ENCODE peak calls at places on chromosome 1, in five cellular contexts. Z is right lobe of liver; T is CD4-positive, CD25-positive, alpha-beta regulatory T cell; C is body of pancreas; L is right atrium auricular region. O is an unnamed sample.

GRCh38 chr1:186512698-186513457 is 52.0 kb upstream of the PDC start:
- DNase-seq in Z (no peak), T (no peak), L (no peak), C (no peak), O (no peak)

GRCh38 chr1:92485374-92486250 is 1.1 kb downstream of the GFI1 start:
- DNase-seq in Z (peak), L (no peak), C (peak), T (peak), O (peak)

GRCh38 chr1:194267021-194267420 is 1080.6 kb upstream of the B3GALT2 start:
- DNase-seq in Z (no peak), L (no peak), T (no peak), C (no peak), O (no peak)

GRCh38 chr1:220528049-220528678 is at the start of gene MARK1:
- DNase-seq in Z (peak), C (peak), L (peak), T (no peak), O (peak)

GRCh38 chr1:31244326-31244725 is 4.6 kb upstream of the NKAIN1 start:
- DNase-seq in T (no peak), L (no peak), Z (no peak), C (no peak), O (peak)

GRCh38 chr1:155479205-155479604 is 83.4 kb downstream of the ASH1L start:
- DNase-seq in T (no peak), C (no peak), L (no peak), Z (no peak), O (peak)

GRCh38 chr1:154557939-154558609 is 388 bp downstream of the UBE2Q1 start:
- DNase-seq in T (peak), C (peak), Z (peak), L (no peak), O (peak)

GRCh38 chr1:198174297-198174696 is 17.5 kb downstream of the NEK7 start:
- DNase-seq in C (no peak), Z (no peak), L (no peak), T (no peak), O (no peak)

GRCh38 chr1:225816643-225817538 is 7.0 kb downstream of the EPHX1 start:
- DNase-seq in C (peak), Z (no peak), L (peak), T (no peak), O (peak)

GRCh38 chr1:147700042-147700711 is 29.9 kb upstream of the ACP6 start:
- DNase-seq in T (peak), L (peak), Z (peak), C (peak), O (peak)

GRCh38 chr1:48878191-48878940 is 101.7 kb upstream of the BEND5 start:
- DNase-seq in Z (no peak), C (no peak), L (no peak), T (no peak), O (peak)

GRCh38 chr1:43425045-43425444 is 28.7 kb downstream of the HYI start:
- DNase-seq in Z (no peak), C (no peak), L (no peak), T (no peak), O (no peak)

GRCh38 chr1:160260436-160261382 is 1.6 kb downstream of the DCAF8 start:
- DNase-seq in C (no peak), T (no peak), L (no peak), Z (no peak), O (peak)

GRCh38 chr1:180953791-180954721 is 41.4 kb downstream of the KIAA1614 start:
- DNase-seq in T (peak), C (peak), L (peak), Z (peak), O (peak)

GRCh38 chr1:56797079-56797685 is 22.0 kb downstream of the FYB2 start:
- DNase-seq in Z (no peak), C (no peak), T (no peak), L (no peak), O (no peak)

GRCh38 chr1:161305872-161306519 is 3.8 kb downstream of the MPZ start:
- DNase-seq in C (peak), T (peak), L (peak), Z (peak), O (peak)

GRCh38 chr1:18972531-18972930 is 16.1 kb upstream of the IFFO2 start:
- DNase-seq in T (no peak), C (peak), Z (no peak), L (no peak), O (peak)

GRCh38 chr1:50048791-50049190 is 25.0 kb upstream of the AGBL4 start:
- DNase-seq in T (no peak), C (no peak), Z (no peak), L (no peak), O (no peak)
- H3K4me3 ChIP-seq in T (no peak), C (no peak), Z (no peak), L (no peak), O (no peak)

GRCh38 chr1:174964261-174964984 is 35.3 kb upstream of the CACYBP start:
- DNase-seq in T (no peak), Z (no peak), C (no peak), L (no peak), O (peak)
- H3K4me3 ChIP-seq in T (peak), Z (no peak), C (no peak), L (no peak), O (no peak)

DNA sequence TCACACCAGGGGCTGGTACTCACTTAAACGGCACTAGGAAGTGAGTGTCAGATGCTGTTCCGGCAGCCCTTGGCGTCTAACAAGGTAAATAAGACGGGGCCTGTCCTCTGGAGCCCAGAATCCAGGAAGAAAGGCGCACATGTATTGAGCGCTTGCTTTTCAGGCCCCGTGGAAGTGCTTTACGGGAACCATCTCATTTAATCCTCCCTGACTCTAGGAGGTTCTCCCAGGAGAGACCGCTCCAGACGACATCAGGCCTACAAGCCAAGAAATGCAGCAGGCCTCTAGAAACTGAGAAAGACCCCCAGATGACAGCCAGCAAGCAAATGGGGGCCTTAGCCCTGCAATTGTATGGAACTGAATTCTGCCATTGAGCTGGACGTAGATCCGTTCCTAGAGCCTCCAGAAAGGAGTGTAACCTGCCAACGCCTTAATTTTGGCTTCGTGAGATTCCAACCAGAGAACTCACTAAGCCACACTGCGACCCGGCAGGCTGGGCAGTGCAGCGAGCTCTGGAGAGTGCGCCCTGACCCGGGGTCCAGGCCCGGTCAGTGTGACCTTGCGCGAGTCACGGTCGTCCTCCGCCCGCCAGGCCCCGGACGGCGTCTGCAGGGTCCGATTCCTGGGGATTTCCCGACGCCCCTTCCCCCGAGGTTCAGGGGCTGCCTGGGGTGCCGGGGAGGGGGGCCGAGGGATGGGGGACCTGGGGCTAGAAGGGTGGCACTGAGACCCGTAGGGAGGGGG is 532 bp upstream of the MANEAL start:
- DNase-seq in Z (no peak), T (no peak), C (no peak), L (no peak), O (no peak)
- H3K4me3 ChIP-seq in Z (peak), T (no peak), C (peak), L (peak), O (peak)

GRCh38 chr1:29379438-29380073 is 143.2 kb downstream of the PTPRU start:
- DNase-seq in L (no peak), Z (no peak), T (no peak), C (no peak), O (peak)

GRCh38 chr1:29380532-29380931 is 144.2 kb downstream of the PTPRU start:
- DNase-seq in T (no peak), L (no peak), C (no peak), Z (no peak), O (peak)

GRCh38 chr1:29383972-29384371 is 147.7 kb downstream of the PTPRU start:
- DNase-seq in C (no peak), L (peak), Z (no peak), T (no peak), O (peak)

GRCh38 chr1:29382851-29383588 is 146.7 kb downstream of the PTPRU start:
- DNase-seq in T (no peak), L (peak), Z (no peak), C (no peak), O (no peak)

DNA sequence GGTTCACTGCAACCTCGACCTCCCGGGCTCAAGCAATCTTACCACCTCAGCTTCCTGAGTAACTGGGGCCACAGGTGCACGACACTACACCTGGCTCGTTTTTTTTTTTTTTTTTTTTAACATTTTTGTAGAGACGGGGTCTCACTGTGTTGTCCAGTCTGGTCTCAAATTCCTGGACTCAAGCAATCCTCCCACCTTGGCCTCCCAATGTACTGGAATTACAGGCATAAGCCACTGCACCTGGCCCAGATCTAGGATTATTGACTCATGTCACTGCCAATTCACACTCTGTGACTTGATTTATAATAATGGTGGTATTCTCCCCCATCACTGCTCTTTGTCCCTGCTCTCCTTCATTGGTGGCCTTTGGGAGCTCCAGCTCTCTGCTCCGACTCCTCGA is 145.1 kb downstream of the PTPRU start:
- DNase-seq in T (no peak), L (peak), C (no peak), Z (no peak), O (no peak)
- H3K4me3 ChIP-seq in T (no peak), L (no peak), C (no peak), Z (no peak), O (no peak)